ENCODE peak calls at places on chromosomes 3 and 15, in six cellular contexts. One of them, this sample, is unnamed. For H3K4me1, the result is how much of the 10 kb centered on the place peaks cover.

GRCh38 chr3:39260957-39261356 is 18.9 kb downstream of the CX3CR1 start:
- DNase-seq in upper lobe of left lung: no peak
- DNase-seq in transverse colon: peak
- DNase-seq in K562: peak
- DNase-seq in suprapubic skin: peak
- DNase-seq in stomach: peak
- DNase-seq in this sample: no peak

GRCh38 chr15:50764331-50765201 is 940 bp downstream of the SPPL2A start:
- DNase-seq in stomach: no peak
- DNase-seq in transverse colon: no peak
- DNase-seq in suprapubic skin: no peak
- DNase-seq in upper lobe of left lung: no peak
- DNase-seq in K562: no peak
- DNase-seq in this sample: no peak

GRCh38 chr3:42900731-42901420 is 5.1 kb upstream of the ZNF662 start:
- DNase-seq in transverse colon: no peak
- DNase-seq in stomach: peak
- DNase-seq in suprapubic skin: no peak
- DNase-seq in upper lobe of left lung: no peak
- DNase-seq in K562: no peak
- DNase-seq in this sample: no peak

GRCh38 chr15:85407421-85408269 is 27.2 kb downstream of the AKAP13 start:
- DNase-seq in K562: no peak
- DNase-seq in suprapubic skin: no peak
- DNase-seq in upper lobe of left lung: no peak
- DNase-seq in transverse colon: no peak
- DNase-seq in stomach: no peak
- DNase-seq in this sample: no peak

GRCh38 chr3:131361464-131362421 is 19.8 kb upstream of the NUDT16 start:
- DNase-seq in transverse colon: peak
- DNase-seq in upper lobe of left lung: peak
- DNase-seq in K562: peak
- DNase-seq in suprapubic skin: peak
- DNase-seq in stomach: peak
- DNase-seq in this sample: no peak

GRCh38 chr15:52287114-52287513 is 8.5 kb downstream of the MYO5C start:
- DNase-seq in transverse colon: peak
- DNase-seq in stomach: no peak
- DNase-seq in K562: no peak
- DNase-seq in suprapubic skin: no peak
- DNase-seq in upper lobe of left lung: no peak
- DNase-seq in this sample: no peak

GRCh38 chr3:17583530-17583929 is 158.9 kb downstream of the TBC1D5 start:
- DNase-seq in upper lobe of left lung: no peak
- DNase-seq in K562: no peak
- DNase-seq in stomach: no peak
- DNase-seq in transverse colon: no peak
- DNase-seq in suprapubic skin: no peak
- DNase-seq in this sample: no peak

GRCh38 chr15:50854594-50855490 is 53.6 kb upstream of the AP4E1 start:
- DNase-seq in K562: no peak
- DNase-seq in transverse colon: no peak
- DNase-seq in suprapubic skin: no peak
- DNase-seq in stomach: no peak
- DNase-seq in upper lobe of left lung: no peak
- DNase-seq in this sample: no peak

GRCh38 chr3:144344925-144345548 is 373.4 kb downstream of the DIPK2A start:
- DNase-seq in K562: no peak
- DNase-seq in stomach: no peak
- DNase-seq in suprapubic skin: no peak
- DNase-seq in transverse colon: no peak
- DNase-seq in upper lobe of left lung: no peak
- DNase-seq in this sample: no peak

GRCh38 chr3:15102833-15103232 is 3.9 kb upstream of the RBSN start:
- DNase-seq in suprapubic skin: peak
- DNase-seq in K562: no peak
- DNase-seq in upper lobe of left lung: no peak
- DNase-seq in transverse colon: no peak
- DNase-seq in stomach: no peak
- DNase-seq in this sample: no peak

GRCh38 chr3:193805448-193805847 is 212.4 kb downstream of the OPA1 start:
- DNase-seq in stomach: peak
- DNase-seq in upper lobe of left lung: no peak
- DNase-seq in suprapubic skin: peak
- DNase-seq in K562: peak
- DNase-seq in transverse colon: peak
- DNase-seq in this sample: no peak

GRCh38 chr3:31096661-31097060 is 202.2 kb upstream of the GADL1 start:
- DNase-seq in upper lobe of left lung: no peak
- DNase-seq in stomach: no peak
- DNase-seq in transverse colon: no peak
- DNase-seq in K562: no peak
- DNase-seq in suprapubic skin: no peak
- DNase-seq in this sample: no peak

GRCh38 chr3:59559721-59560514 is 510.1 kb upstream of the CFAP20DC start:
- DNase-seq in upper lobe of left lung: no peak
- DNase-seq in K562: no peak
- DNase-seq in stomach: no peak
- DNase-seq in transverse colon: no peak
- DNase-seq in suprapubic skin: no peak
- DNase-seq in this sample: peak

GRCh38 chr3:193057616-193058015 is 140.0 kb upstream of the MB21D2 start:
- DNase-seq in upper lobe of left lung: no peak
- DNase-seq in transverse colon: no peak
- DNase-seq in K562: no peak
- DNase-seq in stomach: no peak
- DNase-seq in suprapubic skin: no peak
- DNase-seq in this sample: no peak

GRCh38 chr15:31390777-31391486 is 64.3 kb downstream of the KLF13 start:
- DNase-seq in K562: no peak
- DNase-seq in transverse colon: no peak
- DNase-seq in stomach: no peak
- DNase-seq in upper lobe of left lung: no peak
- DNase-seq in suprapubic skin: no peak
- DNase-seq in this sample: peak

GRCh38 chr15:52408823-52409222 is 113.2 kb upstream of the MYO5C start:
- DNase-seq in transverse colon: no peak
- DNase-seq in suprapubic skin: no peak
- DNase-seq in K562: no peak
- DNase-seq in upper lobe of left lung: no peak
- DNase-seq in stomach: no peak
- DNase-seq in this sample: no peak

GRCh38 chr15:45205192-45205591 is 17.4 kb upstream of the SHF start:
- DNase-seq in upper lobe of left lung: no peak
- DNase-seq in suprapubic skin: no peak
- DNase-seq in K562: peak
- DNase-seq in transverse colon: peak
- DNase-seq in stomach: peak
- DNase-seq in this sample: no peak

GRCh38 chr3:123148772-123149171 is 53.0 kb upstream of the SEC22A start:
- DNase-seq in K562: no peak
- DNase-seq in stomach: no peak
- DNase-seq in transverse colon: no peak
- DNase-seq in upper lobe of left lung: peak
- DNase-seq in suprapubic skin: no peak
- DNase-seq in this sample: no peak

GRCh38 chr3:143060906-143061305 is 58.7 kb upstream of the CHST2 start:
- DNase-seq in suprapubic skin: no peak
- DNase-seq in upper lobe of left lung: no peak
- DNase-seq in transverse colon: no peak
- DNase-seq in stomach: no peak
- DNase-seq in K562: no peak
- DNase-seq in this sample: no peak

GRCh38 chr3:171461087-171461917 is 1.1 kb upstream of the TNIK start:
- DNase-seq in stomach: no peak
- DNase-seq in suprapubic skin: no peak
- DNase-seq in transverse colon: peak
- DNase-seq in upper lobe of left lung: no peak
- DNase-seq in K562: no peak
- DNase-seq in this sample: no peak

GRCh38 chr3:127915115-127915936 is at the start of gene KBTBD12:
- DNase-seq in K562: no peak
- DNase-seq in transverse colon: peak
- DNase-seq in stomach: peak
- DNase-seq in suprapubic skin: no peak
- DNase-seq in upper lobe of left lung: peak
- DNase-seq in this sample: no peak

GRCh38 chr3:113825090-113825489 is 13.5 kb upstream of the GRAMD1C start:
- DNase-seq in stomach: no peak
- DNase-seq in K562: peak
- DNase-seq in transverse colon: no peak
- DNase-seq in suprapubic skin: no peak
- DNase-seq in upper lobe of left lung: no peak
- DNase-seq in this sample: no peak

GRCh38 chr15:92377083-92377789 is 16.4 kb upstream of the ST8SIA2 start:
- DNase-seq in upper lobe of left lung: no peak
- DNase-seq in suprapubic skin: no peak
- DNase-seq in K562: no peak
- DNase-seq in stomach: no peak
- DNase-seq in transverse colon: no peak
- DNase-seq in this sample: no peak

GRCh38 chr3:76756578-76756977 is 283.3 kb upstream of the ROBO2 start:
- DNase-seq in stomach: peak
- DNase-seq in transverse colon: peak
- DNase-seq in upper lobe of left lung: no peak
- DNase-seq in suprapubic skin: no peak
- DNase-seq in K562: no peak
- DNase-seq in this sample: no peak

GRCh38 chr3:134058728-134059601 is 29.2 kb upstream of the SLCO2A1 start:
- DNase-seq in transverse colon: no peak
- DNase-seq in K562: no peak
- DNase-seq in stomach: peak
- DNase-seq in suprapubic skin: peak
- DNase-seq in upper lobe of left lung: no peak
- DNase-seq in this sample: no peak

GRCh38 chr3:187594272-187594671 is 75.9 kb downstream of the SST start:
- DNase-seq in upper lobe of left lung: no peak
- DNase-seq in transverse colon: no peak
- DNase-seq in K562: no peak
- DNase-seq in stomach: no peak
- DNase-seq in suprapubic skin: no peak
- DNase-seq in this sample: peak

GRCh38 chr3:187591051-187591450 is 79.1 kb downstream of the SST start:
- DNase-seq in transverse colon: no peak
- DNase-seq in K562: no peak
- DNase-seq in suprapubic skin: no peak
- DNase-seq in stomach: no peak
- DNase-seq in upper lobe of left lung: no peak
- DNase-seq in this sample: no peak

GRCh38 chr3:187593347-187593850 is 76.8 kb downstream of the SST start:
- DNase-seq in transverse colon: no peak
- DNase-seq in stomach: no peak
- DNase-seq in upper lobe of left lung: no peak
- DNase-seq in K562: no peak
- DNase-seq in suprapubic skin: no peak
- DNase-seq in this sample: no peak
- H3K4me1 ChIP-seq in transverse colon: under half
- H3K4me1 ChIP-seq in stomach: under half
- H3K4me1 ChIP-seq in upper lobe of left lung: under half
- H3K4me1 ChIP-seq in K562: under half
- H3K4me1 ChIP-seq in suprapubic skin: under half
- H3K4me1 ChIP-seq in this sample: under half

GRCh38 chr3:64188810-64189560 is 36.3 kb downstream of the PRICKLE2 start:
- DNase-seq in K562: no peak
- DNase-seq in transverse colon: no peak
- DNase-seq in upper lobe of left lung: no peak
- DNase-seq in stomach: no peak
- DNase-seq in suprapubic skin: peak
- DNase-seq in this sample: peak
- TF ChIP-seq EP300 in K562: no peak
- TF ChIP-seq EP300 in transverse colon: no peak
- TF ChIP-seq EP300 in upper lobe of left lung: peak
- TF ChIP-seq EP300 in stomach: no peak
- TF ChIP-seq EP300 in suprapubic skin: no peak
- TF ChIP-seq EP300 in this sample: no peak

GRCh38 chr3:126621171-126621570 is 33.8 kb downstream of the TXNRD3 start:
- DNase-seq in suprapubic skin: no peak
- DNase-seq in transverse colon: no peak
- DNase-seq in stomach: no peak
- DNase-seq in upper lobe of left lung: no peak
- DNase-seq in K562: no peak
- DNase-seq in this sample: no peak

GRCh38 chr3:126620743-126621142 is 34.2 kb downstream of the TXNRD3 start:
- DNase-seq in K562: no peak
- DNase-seq in upper lobe of left lung: no peak
- DNase-seq in suprapubic skin: no peak
- DNase-seq in stomach: no peak
- DNase-seq in transverse colon: no peak
- DNase-seq in this sample: no peak

GRCh38 chr3:126618760-126619159 is 36.2 kb downstream of the TXNRD3 start:
- DNase-seq in suprapubic skin: no peak
- DNase-seq in transverse colon: no peak
- DNase-seq in K562: no peak
- DNase-seq in stomach: no peak
- DNase-seq in upper lobe of left lung: no peak
- DNase-seq in this sample: no peak

GRCh38 chr3:126622694-126623093 is 32.2 kb downstream of the TXNRD3 start:
- DNase-seq in transverse colon: no peak
- DNase-seq in upper lobe of left lung: no peak
- DNase-seq in stomach: no peak
- DNase-seq in suprapubic skin: no peak
- DNase-seq in K562: no peak
- DNase-seq in this sample: no peak

GRCh38 chr3:126621627-126622345 is 33.1 kb downstream of the TXNRD3 start:
- DNase-seq in stomach: no peak
- DNase-seq in transverse colon: no peak
- DNase-seq in suprapubic skin: no peak
- DNase-seq in K562: no peak
- DNase-seq in upper lobe of left lung: no peak
- DNase-seq in this sample: no peak
- TF ChIP-seq POLR2AphosphoS5 in stomach: no peak
- TF ChIP-seq POLR2AphosphoS5 in transverse colon: no peak
- TF ChIP-seq POLR2AphosphoS5 in suprapubic skin: no peak
- TF ChIP-seq POLR2AphosphoS5 in K562: no peak
- TF ChIP-seq POLR2AphosphoS5 in upper lobe of left lung: no peak
- TF ChIP-seq POLR2AphosphoS5 in this sample: no peak

GRCh38 chr15:49040151-49040550 is 6.1 kb downstream of the SECISBP2L start:
- DNase-seq in upper lobe of left lung: no peak
- DNase-seq in stomach: no peak
- DNase-seq in suprapubic skin: no peak
- DNase-seq in K562: no peak
- DNase-seq in transverse colon: no peak
- DNase-seq in this sample: no peak

GRCh38 chr15:49044761-49045571 is 1.3 kb downstream of the SECISBP2L start:
- DNase-seq in K562: no peak
- DNase-seq in suprapubic skin: no peak
- DNase-seq in transverse colon: no peak
- DNase-seq in stomach: no peak
- DNase-seq in upper lobe of left lung: no peak
- DNase-seq in this sample: no peak

GRCh38 chr15:49041406-49041805 is 4.8 kb downstream of the SECISBP2L start:
- DNase-seq in stomach: no peak
- DNase-seq in transverse colon: no peak
- DNase-seq in upper lobe of left lung: no peak
- DNase-seq in K562: no peak
- DNase-seq in suprapubic skin: no peak
- DNase-seq in this sample: no peak

GRCh38 chr15:49044002-49044401 is 2.2 kb downstream of the SECISBP2L start:
- DNase-seq in transverse colon: no peak
- DNase-seq in suprapubic skin: no peak
- DNase-seq in K562: no peak
- DNase-seq in stomach: no peak
- DNase-seq in upper lobe of left lung: no peak
- DNase-seq in this sample: no peak

GRCh38 chr15:49042165-49042564 is 4.1 kb downstream of the SECISBP2L start:
- DNase-seq in K562: no peak
- DNase-seq in suprapubic skin: no peak
- DNase-seq in stomach: no peak
- DNase-seq in upper lobe of left lung: no peak
- DNase-seq in transverse colon: no peak
- DNase-seq in this sample: no peak
- H3K4me1 ChIP-seq in K562: under half
- H3K4me1 ChIP-seq in suprapubic skin: half or more
- H3K4me1 ChIP-seq in stomach: half or more
- H3K4me1 ChIP-seq in upper lobe of left lung: half or more
- H3K4me1 ChIP-seq in transverse colon: under half
- H3K4me1 ChIP-seq in this sample: half or more

This sample was measured in esophagus muscularis mucosa.